ENCODE peak calls at places on chromosomes 12 and 14, in eight cellular contexts. R is mammary epithelial cell; B is CD4-positive, CD25-positive, alpha-beta regulatory T cell; D is neural progenitor cell; X is K562; S is adipocyte; L is mucosa of descending colon; K is stomach. A is an unnamed sample.
A peak's percentile ranks its signal among the peaks of the same experiment; 100 is the strongest.

GRCh38 chr12:107622005-107622404 is 63.6 kb upstream of the PWP1 start:
- DNase-seq in B (no peak), K (no peak), D (peak; percentile 54), L (no peak), S (peak; percentile 10), X (peak; percentile 71), R (no peak), A (no peak)

GRCh38 chr14:80781968-80782367 is 159.6 kb downstream of the CEP128 start:
- DNase-seq in L (no peak), D (no peak), S (no peak), K (no peak), B (no peak), X (no peak), R (peak; percentile 57), A (no peak)

GRCh38 chr12:14841761-14842160 is 1.6 kb downstream of the ART4 start:
- DNase-seq in R (peak; percentile 77), D (no peak), S (peak; percentile 76), X (no peak), L (no peak), K (no peak), B (no peak), A (no peak)

GRCh38 chr12:22234561-22234960 is 99.9 kb downstream of the ST8SIA1 start:
- DNase-seq in S (peak; percentile 80), D (no peak), X (no peak), K (no peak), B (no peak), L (no peak), R (no peak), A (no peak)

GRCh38 chr12:123840765-123841425 is 78.8 kb downstream of the DNAH10 start:
- DNase-seq in L (no peak), B (no peak), S (no peak), D (no peak), X (no peak), K (no peak), R (no peak), A (no peak)

GRCh38 chr12:1801285-1801975 is 18.9 kb upstream of the LRTM2 start:
- DNase-seq in B (no peak), X (no peak), S (no peak), K (no peak), L (no peak), R (no peak), D (no peak), A (no peak)

GRCh38 chr12:94900496-94900895 is 103.0 kb downstream of the NDUFA12 start:
- DNase-seq in B (no peak), X (no peak), R (no peak), D (no peak), S (no peak), K (no peak), L (no peak), A (no peak)

GRCh38 chr12:85955127-85955526 is 81.0 kb downstream of the NTS start:
- DNase-seq in S (peak; percentile 39), R (no peak), L (no peak), K (no peak), D (no peak), X (no peak), B (no peak), A (no peak)

GRCh38 chr12:1318327-1319031 is 275.9 kb downstream of the FBXL14 start:
- DNase-seq in X (no peak), D (peak; percentile 55), L (peak; percentile 9), S (peak; percentile 51), R (peak; percentile 52), B (no peak), K (peak; percentile 33), A (no peak)

GRCh38 chr12:54370218-54370730 is 6.0 kb upstream of the GPR84 start:
- DNase-seq in X (peak; percentile 75), L (peak; percentile 74), S (peak; percentile 94), K (peak; percentile 80), D (peak; percentile 92), R (peak; percentile 65), B (no peak), A (no peak)

GRCh38 chr12:40775681-40776080 is 83.4 kb downstream of the CNTN1 start:
- DNase-seq in L (no peak), K (no peak), B (no peak), S (no peak), R (peak; percentile 4), D (no peak), X (no peak), A (no peak)

GRCh38 chr14:52873694-52874093 is 77.2 kb downstream of the FERMT2 start:
- DNase-seq in X (no peak), S (peak; percentile 90), K (no peak), L (no peak), D (no peak), R (peak; percentile 27), B (no peak), A (no peak)

GRCh38 chr14:56805201-56805991 is 4.9 kb downstream of the OTX2 start:
- DNase-seq in B (no peak), S (no peak), L (no peak), K (no peak), X (no peak), D (peak; percentile 86), R (no peak), A (no peak)

GRCh38 chr14:56805992-56806737 is 4.1 kb downstream of the OTX2 start:
- DNase-seq in K (no peak), R (no peak), D (peak; percentile 58), L (no peak), X (no peak), B (no peak), S (no peak), A (no peak)

GRCh38 chr14:56807586-56808168 is 2.6 kb downstream of the OTX2 start:
- DNase-seq in B (no peak), R (no peak), D (peak; percentile 48), S (no peak), K (no peak), L (no peak), X (no peak), A (no peak)

GRCh38 chr14:56801920-56802319 is 8.4 kb downstream of the OTX2 start:
- DNase-seq in K (no peak), S (no peak), D (no peak), B (no peak), X (no peak), R (no peak), L (no peak), A (no peak)

DNA sequence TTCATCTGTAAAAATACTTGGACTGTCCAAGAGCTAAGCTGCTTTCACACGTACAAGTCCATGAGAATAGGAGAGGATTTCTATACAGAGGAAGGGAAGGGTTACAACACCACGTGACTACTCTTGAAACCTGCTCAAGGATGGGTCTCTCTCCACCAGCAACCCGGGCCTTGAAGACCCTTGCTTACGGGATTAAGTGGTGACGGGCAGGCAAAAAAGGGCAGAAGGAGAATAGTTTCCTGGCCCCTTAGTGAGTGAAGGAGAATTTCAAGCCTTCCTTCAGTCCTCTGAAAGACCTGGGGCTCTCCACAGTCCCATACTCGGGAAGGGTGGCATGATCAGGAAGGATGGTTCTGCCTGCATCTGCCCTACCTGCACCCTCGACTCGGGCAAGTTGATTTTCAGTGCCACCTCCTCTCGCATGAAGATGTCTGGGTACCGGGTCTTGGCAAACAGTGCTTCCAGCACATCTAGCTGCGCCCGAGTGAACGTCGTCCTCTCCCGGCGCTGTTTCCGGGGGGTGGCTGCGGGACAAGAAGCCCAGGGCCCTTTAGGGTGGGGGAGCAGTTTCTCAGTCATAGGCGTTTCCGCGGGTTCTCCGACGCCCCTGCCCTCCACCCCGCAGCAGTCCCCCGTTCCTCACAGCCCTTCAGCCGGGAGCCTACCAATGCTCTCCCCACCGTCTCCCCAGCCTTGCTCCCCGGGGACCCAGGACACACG is 6.3 kb downstream of the OTX2 start:
- DNase-seq in L (no peak), X (no peak), D (no peak), R (no peak), K (no peak), S (no peak), B (no peak), A (no peak)
- H3K4me3 ChIP-seq in L (no peak overlapping the region), X (no peak overlapping the region), D (peak overlapping the region; percentile 98), R (no peak overlapping the region), K (no peak overlapping the region), S (no peak overlapping the region), B (no peak overlapping the region), A (no peak overlapping the region)

DNA sequence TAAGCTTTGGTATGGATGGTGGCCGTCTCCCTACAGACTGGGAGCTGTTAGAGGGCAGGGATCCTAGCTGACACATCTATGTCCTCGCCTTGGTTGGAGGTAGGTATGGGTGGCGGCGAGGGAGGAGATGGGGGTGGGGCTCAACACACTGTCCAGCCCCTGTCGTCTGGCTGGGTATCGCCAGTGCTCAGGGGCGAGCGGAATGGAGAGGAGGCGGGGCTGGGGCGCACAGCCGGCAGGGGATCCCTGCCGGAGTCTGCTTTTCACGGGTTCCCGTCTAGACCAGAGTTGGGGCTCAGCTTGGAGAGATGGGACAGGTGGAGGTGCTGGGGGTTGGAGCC is 16.1 kb downstream of the TAMALIN start:
- DNase-seq in S (no peak), X (peak; percentile 68), B (no peak), D (peak; percentile 63), R (no peak), L (peak; percentile 49), K (peak; percentile 40), A (no peak)
- H3K4me1 ChIP-seq in S (peaks cover 17% of the 10 kb centered on the region), X (peaks cover 27% of the 10 kb centered on the region), B (peaks cover 35% of the 10 kb centered on the region), D (peaks cover 13% of the 10 kb centered on the region), R (peaks cover 17% of the 10 kb centered on the region), L (peaks cover 21% of the 10 kb centered on the region), K (peaks cover 49% of the 10 kb centered on the region), A (peaks cover 39% of the 10 kb centered on the region)

GRCh38 chr12:52248541-52249035 is 15.5 kb downstream of the KRT7 start:
- DNase-seq in B (no peak), S (no peak), L (no peak), D (no peak), X (no peak), K (peak; percentile 17), R (no peak), A (no peak)
- H3K4me3 ChIP-seq in B (no peak overlapping the region), S (no peak overlapping the region), L (no peak overlapping the region), D (no peak overlapping the region), X (no peak overlapping the region), K (no peak overlapping the region), R (no peak overlapping the region), A (no peak overlapping the region)

GRCh38 chr14:71729581-71729980 is 202.6 kb upstream of the RGS6 start:
- DNase-seq in L (no peak), S (no peak), R (no peak), K (no peak), D (no peak), B (no peak), X (no peak), A (no peak)

GRCh38 chr14:71726639-71727085 is 205.6 kb upstream of the RGS6 start:
- DNase-seq in L (no peak), X (no peak), S (peak; percentile 61), B (no peak), D (no peak), R (no peak), K (no peak), A (no peak)

GRCh38 chr14:71730471-71730870 is 201.8 kb upstream of the RGS6 start:
- DNase-seq in L (no peak), X (no peak), K (no peak), R (no peak), D (no peak), S (no peak), B (no peak), A (no peak)

GRCh38 chr14:71725802-71726638 is 206.2 kb upstream of the RGS6 start:
- DNase-seq in B (no peak), L (no peak), S (peak; percentile 90), X (no peak), D (no peak), R (peak; percentile 70), K (no peak), A (no peak)

DNA sequence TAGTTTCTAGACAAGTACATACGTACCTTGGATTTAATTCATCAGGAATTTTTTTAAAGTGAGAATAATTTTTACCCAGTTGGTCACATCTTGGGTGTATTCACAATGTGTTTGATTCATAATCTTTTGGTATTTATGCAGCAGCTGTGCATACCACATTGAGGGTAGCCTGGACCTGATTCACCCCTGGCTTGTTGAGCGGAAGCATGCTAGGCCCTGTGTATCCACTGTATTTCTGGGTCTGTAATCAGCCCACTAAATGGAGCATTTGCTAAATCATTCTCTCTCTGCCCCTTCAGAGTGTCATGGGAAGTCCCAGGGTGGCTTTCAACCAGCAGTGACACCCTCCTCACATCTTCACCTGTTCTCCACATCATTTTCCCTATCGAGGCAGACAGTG is 203.8 kb upstream of the RGS6 start:
- DNase-seq in D (no peak), B (no peak), X (no peak), L (no peak), S (no peak), K (no peak), R (peak; percentile 26), A (no peak)
- H3K4me1 ChIP-seq in D (peaks cover 9% of the 10 kb centered on the region), B (no peaks in the 10 kb centered on the region), X (no peaks in the 10 kb centered on the region), L (no peaks in the 10 kb centered on the region), S (peaks cover 20% of the 10 kb centered on the region), K (no peaks in the 10 kb centered on the region), R (peaks cover 27% of the 10 kb centered on the region), A (no peaks in the 10 kb centered on the region)